ENCODE peak calls at places on chromosome 1, in four cellular contexts. T is ovary, F is heart left ventricle, E is Peyer's patch. H is an unnamed sample.

GRCh38 chr1:225808136-225808535 is 1.8 kb upstream of the EPHX1 start:
- DNase-seq in E (no peak), T (no peak), F (no peak), H (no peak)

GRCh38 chr1:149945206-149945605 is 8.5 kb upstream of the MTMR11 start:
- DNase-seq in T (no peak), F (no peak), E (no peak), H (no peak)

GRCh38 chr1:85464497-85465098 is 361 bp downstream of the DDAH1 start:
- DNase-seq in T (peak; percentile 57), E (peak; percentile 15), F (peak; percentile 77), H (peak; percentile 82)

GRCh38 chr1:66527688-66528087 is 6.3 kb upstream of the SGIP1 start:
- DNase-seq in F (no peak), E (no peak), T (no peak), H (no peak)

GRCh38 chr1:184973308-184974085 is 811 bp downstream of the NIBAN1 start:
- DNase-seq in T (no peak), E (peak; percentile 17), F (peak; percentile 68), H (peak; percentile 52)

GRCh38 chr1:199955235-199955634 is 72.3 kb upstream of the NR5A2 start:
- DNase-seq in F (no peak), E (no peak), T (no peak), H (no peak)

GRCh38 chr1:47192458-47193384 is 2.9 kb upstream of the PDZK1IP1 start:
- DNase-seq in T (peak; percentile 77), F (peak; percentile 71), E (peak; percentile 56), H (peak; percentile 76)

GRCh38 chr1:159015440-159015909 is 5.8 kb downstream of the IFI16 start:
- DNase-seq in T (no peak), E (peak; percentile 85), F (peak; percentile 71), H (peak; percentile 62)

GRCh38 chr1:54671985-54672608 is 30.5 kb downstream of the MROH7 start:
- DNase-seq in F (no peak), T (no peak), E (peak; percentile 24), H (peak; percentile 28)

GRCh38 chr1:7572654-7573152 is 198.4 kb upstream of the VAMP3 start:
- DNase-seq in E (no peak), F (no peak), T (no peak), H (peak; percentile 75)

GRCh38 chr1:35264861-35265260 is 3.6 kb upstream of the ZMYM4 start:
- DNase-seq in T (peak; percentile 30), F (no peak), E (no peak), H (no peak)

GRCh38 chr1:54239041-54239410 is 39.1 kb downstream of the MRPL37 start:
- DNase-seq in T (no peak), E (no peak), F (no peak), H (no peak)

DNA sequence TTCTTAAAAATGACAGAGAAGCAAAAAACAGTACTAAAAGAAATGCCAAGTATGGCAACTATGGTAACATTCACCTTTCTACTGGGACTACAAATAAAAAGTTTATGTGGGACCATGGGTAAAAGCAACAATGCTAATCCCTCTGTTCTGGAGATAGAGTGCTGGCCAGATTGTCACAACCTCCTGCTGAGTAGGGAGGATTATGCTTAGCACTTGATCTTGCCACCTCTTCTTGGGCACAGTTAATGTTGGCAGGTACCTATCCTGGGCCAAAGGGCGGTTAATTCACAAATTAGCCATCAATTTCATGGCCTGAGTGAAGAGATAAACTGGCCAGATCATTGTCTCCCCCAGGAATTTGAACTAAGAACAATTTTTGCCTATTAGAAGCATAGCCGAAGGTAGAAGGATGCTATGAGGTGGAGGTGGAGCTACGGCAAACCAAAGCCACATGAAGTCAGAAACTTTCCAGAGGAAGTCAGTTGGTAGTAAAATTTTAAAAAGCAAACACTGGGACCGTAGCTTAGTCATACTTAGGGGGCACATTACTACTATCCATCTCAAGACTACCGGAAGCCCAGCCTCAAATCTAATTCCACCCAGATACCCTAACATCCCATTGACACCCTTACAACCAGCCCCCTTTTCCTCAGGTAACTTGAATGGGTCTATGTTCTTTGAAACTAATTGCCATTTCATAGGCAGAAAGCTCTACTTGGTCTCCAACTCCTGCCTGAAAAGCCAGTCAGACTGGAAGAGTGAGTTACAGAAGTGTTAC is 2.7 kb downstream of the SCYL3 start:
- DNase-seq in F (no peak), E (no peak), T (no peak), H (no peak)
- TF ChIP-seq POLR2A in F (no peak), E (no peak), T (no peak), H (no peak)

GRCh38 chr1:212608209-212608955 is at the start of gene ATF3:
- DNase-seq in E (peak; percentile 81), F (peak; percentile 100), T (peak; percentile 100), H (peak; percentile 99)
- TF ChIP-seq POLR2A in E (peak; percentile 99), F (peak; percentile 99), T (peak; percentile 100), H (peak; percentile 99)

DNA sequence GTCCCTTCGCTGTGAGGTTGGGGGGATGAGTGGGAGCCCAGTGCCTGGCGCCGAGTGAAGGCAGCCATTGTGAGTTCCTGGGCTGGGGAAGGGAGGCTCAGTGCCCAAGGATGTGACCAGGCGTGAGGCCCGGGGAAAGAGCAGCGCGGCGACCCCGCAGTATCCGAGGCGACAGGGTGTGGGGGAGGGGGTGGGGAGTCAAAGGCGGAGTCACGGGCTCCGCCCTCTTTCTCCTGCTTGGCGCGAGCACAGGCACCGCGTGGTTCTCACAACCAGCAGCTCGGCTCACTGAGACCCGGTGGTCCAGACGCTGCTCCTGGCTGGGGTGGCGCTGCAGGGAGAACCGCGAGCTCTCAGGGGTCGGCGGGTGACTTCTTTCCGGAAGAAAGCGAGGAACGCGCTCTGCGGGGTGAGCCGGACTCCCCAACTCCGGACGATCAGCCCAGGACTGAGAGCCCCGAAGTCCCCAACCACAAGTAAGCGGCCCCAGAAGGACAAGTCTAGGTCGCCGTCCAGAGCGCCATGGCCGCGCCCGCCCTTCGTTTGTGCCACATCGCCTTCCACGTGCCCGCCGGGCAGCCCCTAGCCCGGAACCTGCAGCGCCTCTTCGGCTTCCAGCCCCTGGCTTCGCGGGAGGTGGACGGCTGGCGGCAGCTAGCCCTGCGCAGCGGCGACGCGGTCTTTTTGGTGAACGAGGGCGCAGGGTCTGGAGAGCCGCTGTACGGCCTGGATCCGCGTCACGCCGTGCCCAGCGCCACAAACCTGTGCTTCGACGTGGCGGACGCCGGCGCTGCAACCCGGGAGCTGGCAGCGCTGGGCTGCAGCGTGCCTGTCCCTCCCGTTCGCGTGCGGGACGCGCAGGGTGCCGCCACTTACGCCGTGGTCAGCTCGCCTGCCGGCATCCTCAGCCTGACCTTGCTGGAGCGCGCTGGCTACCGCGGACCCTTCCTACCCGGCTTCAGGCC is at the start of gene HPDL:
- DNase-seq in F (peak; percentile 59), E (peak; percentile 66), T (peak; percentile 79), H (peak; percentile 67)
- TF ChIP-seq POLR2A in F (no peak), E (no peak), T (no peak), H (no peak)

GRCh38 chr1:107056426-107057196 is at the start of gene PRMT6:
- DNase-seq in E (peak; percentile 80), T (peak; percentile 82), F (peak; percentile 78), H (peak; percentile 80)
- TF ChIP-seq POLR2A in E (peak; percentile 29), T (peak; percentile 62), F (peak; percentile 72), H (peak; percentile 64)

DNA sequence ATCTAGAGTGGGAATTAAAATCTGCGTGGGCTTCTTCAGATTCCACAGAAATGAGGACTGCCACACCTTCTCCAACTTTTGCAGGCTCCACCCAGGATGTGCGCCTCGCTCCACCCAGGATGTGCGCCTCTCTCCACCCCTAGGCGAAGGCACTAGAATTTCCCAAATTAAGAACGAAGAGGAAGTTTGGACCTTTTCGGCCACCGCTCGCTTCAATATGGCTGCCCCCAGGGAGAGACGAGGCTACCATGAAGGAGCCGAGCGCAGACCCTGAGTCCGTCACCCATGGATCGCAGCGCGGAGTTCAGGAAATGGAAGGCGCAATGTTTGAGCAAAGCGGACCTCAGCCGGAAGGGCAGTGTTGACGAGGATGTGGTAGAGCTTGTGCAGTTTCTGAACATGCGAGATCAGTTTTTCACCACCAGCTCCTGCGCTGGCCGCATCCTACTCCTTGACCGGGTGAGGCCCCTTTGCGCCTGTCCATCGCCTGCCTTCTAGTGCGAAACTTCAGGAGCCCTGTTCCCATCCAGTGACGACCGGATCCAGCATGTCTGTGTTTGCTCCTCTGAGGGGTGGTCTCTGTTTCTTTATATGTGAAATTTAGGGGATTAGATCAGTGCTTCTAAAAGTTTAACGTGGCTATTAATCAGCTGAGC is at the start of the genes CRYZ and TYW3:
- DNase-seq in T (peak; percentile 87), F (peak; percentile 91), E (peak; percentile 89), H (peak; percentile 96)
- TF ChIP-seq POLR2A in T (no peak), F (peak; percentile 49), E (peak; percentile 29), H (peak; percentile 84)

DNA sequence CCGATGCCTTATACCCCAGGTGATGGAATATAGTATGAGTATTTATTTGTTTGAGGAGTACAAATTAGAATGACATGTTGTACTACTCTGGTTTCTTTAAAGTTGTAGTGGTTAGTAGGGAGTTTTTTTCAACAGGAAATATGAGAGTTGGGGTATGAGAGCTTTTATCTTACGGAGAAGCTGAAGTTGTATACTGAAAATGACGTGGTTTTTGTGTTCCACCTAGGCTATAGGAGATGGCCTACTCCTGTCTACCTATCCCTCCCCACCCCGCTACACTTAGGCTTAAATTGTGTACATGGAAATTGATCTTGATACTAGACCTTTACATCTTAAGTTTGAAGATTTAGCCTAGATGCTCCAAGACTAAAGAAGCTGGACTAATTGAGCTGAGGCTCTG is 6.8 kb upstream of the HAX1 start:
- DNase-seq in E (no peak), F (no peak), T (no peak), H (no peak)
- TF ChIP-seq POLR2A in E (no peak), F (no peak), T (no peak), H (no peak)

DNA sequence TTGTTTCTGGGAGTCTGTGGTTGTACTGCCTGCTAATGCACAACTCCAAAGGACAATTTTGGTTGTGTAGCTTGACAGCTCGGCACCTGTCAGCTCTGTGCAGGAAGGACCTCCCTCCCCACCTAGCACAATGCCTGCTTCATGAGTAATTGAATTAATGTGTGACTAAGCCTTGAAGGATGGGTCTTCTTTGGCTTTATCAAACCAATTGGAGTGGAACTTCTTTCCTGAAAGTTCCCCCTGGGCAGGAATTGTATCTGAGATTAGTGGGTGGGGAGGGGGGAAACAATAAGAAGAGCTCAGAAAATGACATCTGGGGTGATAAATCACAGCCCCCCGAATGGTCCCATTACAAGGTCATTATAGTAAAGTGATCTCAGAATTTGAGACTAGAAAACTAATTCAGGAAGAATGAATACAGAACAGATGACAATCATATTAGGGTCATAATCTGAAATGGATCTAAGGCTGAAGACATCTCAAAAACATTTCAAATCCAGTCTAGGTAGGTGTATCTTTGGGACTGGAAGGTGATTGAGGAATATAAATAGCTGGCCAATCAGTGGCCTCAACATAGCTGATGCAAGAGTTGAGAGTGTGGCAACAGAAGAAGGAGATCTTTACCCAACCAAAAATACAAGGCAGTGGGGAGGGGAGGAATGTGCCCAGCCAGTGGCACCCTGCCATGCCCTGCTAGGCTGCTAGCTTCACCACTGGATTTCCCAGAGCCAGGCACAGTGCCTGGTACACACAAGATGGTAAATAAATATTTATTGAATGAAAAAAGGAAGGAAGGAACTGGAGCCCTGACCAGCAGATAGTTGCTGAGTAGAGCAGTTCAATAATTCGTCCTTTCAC is 10.1 kb upstream of the SESN2 start:
- DNase-seq in T (no peak), F (peak; percentile 74), E (no peak), H (peak; percentile 94)
- TF ChIP-seq POLR2A in T (no peak), F (no peak), E (no peak), H (peak; percentile 49)

H was measured in right lobe of liver.